ENCODE peak calls at places on chromosome 7, in six cellular contexts. L is endothelial cell, M is left ventricle myocardium inferior, I is type B pancreatic cell, X is AG10803, B is spleen. P is an unnamed sample.

GRCh38 chr7:27842851-27843250 is 102.9 kb downstream of the TAX1BP1 start:
- DNase-seq in X (no peak), M (no peak), B (no peak), L (no peak), I (no peak), P (no peak)

GRCh38 chr7:132417037-132417906 is 159.0 kb downstream of the PLXNA4 start:
- DNase-seq in I (no peak), X (no peak), L (no peak), M (no peak), B (peak), P (no peak)

GRCh38 chr7:48971173-48971572 is 46.8 kb downstream of the CDC14C start:
- DNase-seq in L (no peak), B (no peak), I (no peak), M (no peak), X (no peak), P (no peak)

GRCh38 chr7:30884881-30885280 is 26.8 kb upstream of the AQP1 start:
- DNase-seq in I (no peak), X (no peak), L (no peak), B (no peak), M (no peak), P (no peak)

GRCh38 chr7:83162402-83163256 is at the start of gene PCLO:
- DNase-seq in X (peak), B (peak), M (peak), L (peak), I (peak), P (peak)

GRCh38 chr7:105389090-105389650 is 449 bp upstream of the SRPK2 start:
- DNase-seq in M (peak), X (peak), I (peak), L (peak), B (no peak), P (peak)

GRCh38 chr7:47622946-47623640 is 41.2 kb upstream of the TNS3 start:
- DNase-seq in B (no peak), I (no peak), L (no peak), X (peak), M (no peak), P (peak)

GRCh38 chr7:19619122-19619521 is 89.7 kb downstream of the POLR1F start:
- DNase-seq in M (no peak), B (no peak), I (no peak), X (no peak), L (no peak), P (no peak)

GRCh38 chr7:22402250-22402649 is 45.3 kb upstream of the RAPGEF5 start:
- DNase-seq in M (no peak), I (no peak), L (no peak), B (no peak), X (no peak), P (no peak)

DNA sequence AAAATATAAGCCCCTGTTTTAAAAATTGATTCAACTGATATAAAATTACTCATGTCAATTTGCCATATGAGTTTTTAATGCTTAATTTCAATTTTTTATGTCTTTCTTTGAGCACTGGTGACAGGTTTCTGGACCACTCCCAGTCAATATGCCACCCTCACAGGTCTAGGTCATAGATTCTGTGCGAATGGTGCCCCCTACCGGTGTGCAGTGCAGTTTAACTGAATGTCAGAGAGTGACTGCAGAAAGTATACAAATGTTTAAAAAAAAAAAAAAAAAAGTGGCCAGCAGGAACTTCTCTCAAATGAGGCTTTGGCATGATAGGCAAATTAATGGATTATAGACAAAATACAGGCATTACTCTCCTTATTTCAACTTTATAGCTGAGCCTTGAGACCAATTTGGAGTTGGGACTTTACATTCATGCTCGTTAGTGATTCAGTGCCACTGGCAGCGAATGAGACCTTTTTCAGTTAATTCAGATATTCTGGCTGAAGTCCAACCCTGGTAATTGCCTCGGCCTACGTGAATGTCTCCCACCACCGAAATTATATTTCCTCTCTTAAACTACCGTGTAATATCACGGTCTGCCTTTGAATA is 427.6 kb downstream of the PHTF2 start:
- DNase-seq in I (no peak), B (no peak), M (peak), X (no peak), L (peak), P (no peak)
- TF ChIP-seq CTCF in I (peak), B (no peak), M (peak), X (peak), L (peak), P (peak)

DNA sequence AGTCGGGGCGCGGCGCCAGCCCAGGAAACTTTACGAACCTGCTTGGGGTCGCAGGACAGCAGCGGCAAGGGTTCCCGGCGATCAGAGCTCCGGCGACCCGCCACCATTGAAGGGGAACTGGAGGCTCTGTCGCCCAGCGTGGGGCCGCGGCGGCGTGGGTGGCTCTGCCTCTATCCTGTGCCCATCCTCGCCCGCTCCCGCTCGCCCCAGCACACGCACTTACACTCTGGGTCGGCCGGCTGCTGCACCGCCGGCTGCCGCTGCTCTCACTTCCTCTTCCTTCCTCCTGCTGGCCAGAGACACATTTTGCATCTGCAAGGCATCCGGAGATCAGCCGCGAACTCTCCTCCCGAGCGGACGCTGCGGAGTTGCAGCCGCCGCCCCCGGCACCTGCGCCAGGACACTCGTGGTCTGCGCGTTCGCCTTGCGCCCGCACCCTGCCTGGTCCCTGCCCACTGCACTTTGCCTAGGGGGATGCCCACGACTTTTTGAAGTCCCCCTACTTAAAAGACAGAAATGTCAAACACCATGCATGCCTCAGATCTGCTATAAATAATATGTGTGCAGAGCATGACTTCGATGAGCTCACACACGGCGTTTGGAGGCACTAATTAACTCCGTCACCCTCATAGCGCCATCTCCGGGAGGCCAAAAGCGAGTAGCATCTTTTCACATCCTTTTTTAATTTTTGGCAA is at the start of gene ELMO1:
- DNase-seq in M (peak), X (peak), L (peak), I (peak), B (peak), P (no peak)
- TF ChIP-seq CTCF in M (peak), X (peak), L (peak), I (peak), B (peak), P (peak)

DNA sequence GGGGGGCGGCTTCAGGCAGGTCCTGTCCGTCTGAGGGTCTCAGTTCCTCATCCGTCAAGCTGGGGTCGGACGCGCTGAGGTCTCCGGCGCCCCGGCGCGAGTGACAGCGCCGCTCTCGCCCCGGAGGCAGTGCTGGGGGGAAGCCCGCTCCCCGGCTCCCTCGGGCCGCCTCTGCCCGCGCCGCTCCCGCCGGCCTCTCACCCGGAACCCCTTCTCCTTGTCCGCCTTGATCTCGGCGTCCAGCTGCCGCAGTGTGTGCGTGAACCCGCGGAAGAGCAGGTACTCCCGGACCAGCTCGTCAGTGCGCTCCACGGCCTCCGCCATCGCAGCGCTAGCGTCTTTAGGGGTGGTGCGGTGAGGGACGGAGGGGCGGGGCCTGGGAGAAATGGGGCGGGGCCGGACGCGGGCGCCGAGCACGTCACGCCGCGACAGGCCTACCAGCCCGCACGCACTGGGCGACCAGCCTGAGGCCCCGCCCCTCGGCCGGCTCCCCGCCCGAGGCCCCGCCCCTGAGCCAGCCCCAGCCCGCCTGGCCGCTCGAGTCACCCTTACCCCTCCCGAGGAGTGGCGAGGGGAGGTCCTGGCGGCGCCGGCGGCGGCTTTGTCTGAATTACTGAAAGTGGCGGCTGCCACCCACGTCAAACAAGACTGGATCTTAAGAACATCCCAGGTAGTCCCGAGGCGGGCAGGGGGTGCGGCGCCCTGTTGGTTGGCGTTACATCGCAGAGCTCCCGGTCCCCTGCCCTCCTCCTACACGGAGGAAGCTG is at the start of gene WDR91:
- DNase-seq in M (peak), L (peak), X (peak), B (peak), I (peak), P (peak)
- TF ChIP-seq CTCF in M (no peak), L (no peak), X (no peak), B (no peak), I (no peak), P (no peak)

GRCh38 chr7:95690367-95690947 is 81.9 kb upstream of the DYNC1I1 start:
- DNase-seq in X (peak), M (no peak), I (no peak), L (peak), B (no peak), P (no peak)

GRCh38 chr7:95684505-95684904 is 87.8 kb upstream of the DYNC1I1 start:
- DNase-seq in M (no peak), B (no peak), X (no peak), L (no peak), I (no peak), P (no peak)

GRCh38 chr7:95688931-95689453 is 83.4 kb upstream of the DYNC1I1 start:
- DNase-seq in M (no peak), B (no peak), L (no peak), X (no peak), I (no peak), P (no peak)

GRCh38 chr7:95686109-95686508 is 86.2 kb upstream of the DYNC1I1 start:
- DNase-seq in X (peak), B (no peak), M (peak), I (no peak), L (peak), P (no peak)

DNA sequence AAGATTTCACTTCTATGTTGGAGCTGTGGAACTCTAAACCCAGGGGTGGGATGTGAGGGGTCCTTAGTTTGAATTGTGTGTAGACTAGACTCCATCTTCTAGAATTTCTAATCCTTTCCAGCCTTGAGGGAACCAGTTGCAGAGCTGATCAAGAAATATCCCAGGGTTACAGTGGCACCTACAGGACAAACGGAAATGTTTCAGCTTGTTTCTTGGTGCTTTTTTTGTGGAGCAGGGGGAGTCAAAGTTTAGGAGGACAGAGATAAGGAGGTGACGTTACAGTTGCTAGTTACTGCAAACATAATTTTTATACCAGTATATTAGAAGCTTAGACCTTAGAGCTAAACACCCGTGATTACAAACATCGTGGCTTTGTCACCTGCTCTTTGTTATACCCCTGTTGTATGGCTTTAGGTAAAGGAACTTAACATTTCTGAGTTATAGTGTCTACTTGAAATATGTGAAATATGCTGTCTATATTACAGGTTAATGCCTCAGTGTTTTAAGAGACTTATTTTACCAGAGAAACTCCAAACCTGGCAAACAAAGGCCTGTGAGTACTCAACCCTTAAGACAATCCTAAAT is 84.5 kb upstream of the DYNC1I1 start:
- DNase-seq in X (peak), I (no peak), L (peak), B (no peak), M (no peak), P (no peak)
- TF ChIP-seq CTCF in X (peak), I (peak), L (peak), B (no peak), M (peak), P (peak)

DNA sequence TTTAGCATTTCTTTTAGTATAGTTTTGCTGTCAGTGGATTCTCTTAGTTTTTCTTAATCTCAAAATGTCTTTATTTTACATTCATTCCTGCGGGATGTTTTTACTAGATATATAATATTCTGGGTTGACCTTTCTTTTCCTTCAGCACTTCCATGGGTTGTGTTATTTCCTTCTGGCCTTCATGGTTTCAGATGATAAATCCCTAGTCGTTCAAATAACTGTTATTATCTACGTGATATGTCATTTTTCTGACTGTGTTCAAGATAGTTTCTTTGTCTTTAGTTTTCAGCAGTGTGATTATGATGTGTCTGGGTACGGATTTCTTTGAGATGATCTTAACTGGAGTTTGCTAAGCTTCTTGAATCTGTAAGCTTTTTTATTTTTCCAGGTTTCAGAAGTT is 75.7 kb upstream of the ELN start:
- DNase-seq in B (no peak), L (no peak), M (no peak), I (no peak), X (no peak), P (no peak)
- TF ChIP-seq CTCF in B (no peak), L (no peak), M (no peak), I (no peak), X (no peak), P (no peak)

DNA sequence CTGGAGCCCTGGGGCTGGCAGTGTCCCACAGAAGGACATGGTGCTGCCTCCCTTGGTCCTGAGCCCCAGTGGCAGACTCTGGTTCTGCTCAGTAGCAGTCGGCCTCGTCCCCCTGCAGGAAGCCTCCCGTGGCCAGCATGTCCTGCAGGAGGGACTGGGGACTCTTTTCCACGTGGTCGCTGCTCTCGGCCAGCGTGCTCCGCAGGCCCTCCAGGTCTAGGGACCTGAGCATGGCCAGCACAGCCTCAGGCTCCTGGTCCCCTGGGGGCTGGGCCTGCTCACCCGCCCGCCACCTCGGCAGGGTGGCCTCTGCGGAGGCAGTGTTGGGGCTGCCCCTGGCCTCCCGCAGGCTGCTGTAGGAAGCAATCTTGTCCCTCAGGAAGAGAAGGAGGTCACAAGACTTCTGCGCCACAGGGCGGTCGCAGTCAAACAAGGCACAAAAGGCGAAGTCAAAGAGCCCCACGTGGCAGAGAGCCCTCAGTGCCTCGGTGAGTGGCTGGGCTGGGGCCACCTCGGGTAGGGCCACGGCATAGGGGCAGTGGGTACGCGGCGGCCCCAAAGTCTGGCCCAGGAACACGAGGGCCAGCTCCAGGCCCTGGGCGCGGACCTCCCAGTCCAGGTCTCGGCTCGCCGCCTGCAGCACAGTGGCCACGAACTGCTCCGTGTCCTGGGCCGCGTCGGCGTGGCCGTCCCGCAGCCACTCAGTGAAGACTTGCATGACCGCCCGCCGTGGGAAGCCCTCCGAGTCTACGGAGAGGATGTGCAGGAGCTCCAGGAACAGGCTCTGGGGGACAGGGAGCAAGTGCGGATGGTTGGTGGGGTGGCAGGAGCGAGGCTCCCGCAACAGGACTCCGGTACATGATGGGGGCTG is 17.1 kb downstream of the BRAT1 start:
- DNase-seq in I (no peak), B (peak), X (no peak), M (no peak), L (no peak), P (no peak)
- TF ChIP-seq CTCF in I (peak), B (no peak), X (no peak), M (no peak), L (no peak), P (no peak)

DNA sequence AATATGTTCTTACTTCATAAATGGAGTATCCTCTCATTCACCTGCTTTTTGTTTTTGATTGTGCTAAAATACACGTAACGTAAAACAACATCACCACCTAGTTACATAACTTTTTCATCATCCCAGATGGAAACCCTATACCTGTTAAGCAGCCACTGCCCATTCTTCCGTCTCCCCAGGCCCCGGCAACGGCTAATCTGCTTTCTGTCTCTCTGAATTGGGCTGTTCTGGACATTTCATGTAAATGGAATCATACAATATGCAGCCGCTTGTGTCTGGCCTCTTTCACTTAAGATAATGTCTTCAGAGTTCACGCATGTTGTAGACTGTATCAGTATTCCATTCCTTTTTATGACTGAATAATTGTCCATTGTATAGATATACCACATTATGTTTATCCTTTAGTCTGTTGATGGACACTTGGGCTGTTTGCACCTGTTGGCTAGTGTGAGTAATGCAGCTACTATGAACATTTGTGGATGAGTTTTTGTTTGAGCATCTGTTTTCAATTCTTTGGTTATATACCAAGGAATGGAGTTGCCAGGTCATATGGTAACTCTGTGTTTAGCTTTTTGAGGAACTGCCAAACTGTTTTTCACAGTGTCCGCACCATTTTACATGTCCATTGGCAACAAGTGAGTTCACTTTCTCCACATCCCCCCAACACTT is 14.1 kb upstream of the SUN1 start:
- DNase-seq in L (no peak), I (no peak), X (peak), M (no peak), B (peak), P (no peak)
- TF ChIP-seq CTCF in L (peak), I (peak), X (peak), M (peak), B (no peak), P (peak)

DNA sequence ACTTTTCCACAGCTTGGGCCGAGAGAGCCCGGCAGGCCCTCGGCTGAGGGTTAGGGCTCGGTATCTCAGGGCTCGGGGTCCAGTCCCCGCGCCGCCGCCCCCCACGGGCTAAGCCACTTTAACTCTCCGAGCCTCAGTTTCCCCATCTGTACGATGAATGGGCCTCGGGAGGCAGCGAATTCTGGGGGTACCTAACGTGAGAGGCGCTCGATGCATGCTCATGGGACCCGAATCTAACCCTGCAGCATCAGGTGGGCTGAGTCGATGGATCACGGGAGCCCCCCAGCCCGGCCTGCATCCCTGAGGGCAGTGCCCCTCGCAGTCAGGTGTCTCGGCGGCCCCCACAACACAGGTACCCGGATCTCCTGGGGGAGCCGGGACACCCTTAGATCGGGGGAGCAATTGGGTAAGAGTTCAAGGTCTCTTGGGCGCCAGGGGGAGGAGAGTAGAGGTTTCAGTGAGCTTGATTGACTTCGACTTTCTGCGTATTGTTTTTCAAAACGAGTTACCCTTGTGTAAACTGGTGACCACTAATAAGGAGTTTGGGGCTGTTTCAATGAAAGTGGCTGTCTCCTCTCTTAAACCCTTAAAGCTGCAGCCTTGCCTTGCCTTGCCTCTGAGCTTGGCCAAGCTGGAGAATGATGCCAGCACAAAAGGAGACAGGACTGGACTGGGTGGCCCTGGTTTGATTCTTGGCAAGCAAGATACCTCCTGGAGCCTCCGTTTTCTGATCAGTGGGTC is 631 bp downstream of the POR start:
- DNase-seq in M (no peak), X (peak), L (peak), B (peak), I (no peak), P (no peak)
- TF ChIP-seq CTCF in M (no peak), X (peak), L (no peak), B (no peak), I (no peak), P (no peak)

P was measured in osteocyte.